ENCODE peak calls at places on chromosomes 4 and X, in five cellular contexts. One of them, this sample, is unnamed.

GRCh38 chrX:2501246-2502102 is 698 bp upstream of the DHRSX start:
- DNase-seq in DMS79 treated with DMSO at 0.1 percent for 48 hours: no peak
- DNase-seq in left ventricle myocardium superior: no peak
- DNase-seq in neural crest cell: no peak
- DNase-seq in stimulated activated CD4-positive, alpha-beta T cell treated with anti-CD3 and anti-CD28 coated beads, Interleukin-1b, Interleukin-23, amount 100 ng/mL, for 4 hours: no peak
- DNase-seq in this sample: no peak

GRCh38 chr4:89586864-89587263 is 250.1 kb downstream of the SNCA start:
- DNase-seq in left ventricle myocardium superior: no peak
- DNase-seq in stimulated activated CD4-positive, alpha-beta T cell treated with anti-CD3 and anti-CD28 coated beads, Interleukin-1b, Interleukin-23, amount 100 ng/mL, for 4 hours: no peak
- DNase-seq in DMS79 treated with DMSO at 0.1 percent for 48 hours: no peak
- DNase-seq in neural crest cell: no peak
- DNase-seq in this sample: no peak

GRCh38 chrX:56233682-56234081 is 1.5 kb downstream of the KLF8 start:
- DNase-seq in neural crest cell: no peak
- DNase-seq in DMS79 treated with DMSO at 0.1 percent for 48 hours: peak
- DNase-seq in stimulated activated CD4-positive, alpha-beta T cell treated with anti-CD3 and anti-CD28 coated beads, Interleukin-1b, Interleukin-23, amount 100 ng/mL, for 4 hours: no peak
- DNase-seq in left ventricle myocardium superior: peak
- DNase-seq in this sample: peak

GRCh38 chr4:83074086-83074704 is 39.2 kb downstream of the COPS4 start:
- DNase-seq in stimulated activated CD4-positive, alpha-beta T cell treated with anti-CD3 and anti-CD28 coated beads, Interleukin-1b, Interleukin-23, amount 100 ng/mL, for 4 hours: peak
- DNase-seq in neural crest cell: peak
- DNase-seq in DMS79 treated with DMSO at 0.1 percent for 48 hours: peak
- DNase-seq in left ventricle myocardium superior: no peak
- DNase-seq in this sample: peak

GRCh38 chr4:60884545-60884944 is 315.6 kb upstream of the ADGRL3 start:
- DNase-seq in neural crest cell: no peak
- DNase-seq in left ventricle myocardium superior: no peak
- DNase-seq in stimulated activated CD4-positive, alpha-beta T cell treated with anti-CD3 and anti-CD28 coated beads, Interleukin-1b, Interleukin-23, amount 100 ng/mL, for 4 hours: no peak
- DNase-seq in DMS79 treated with DMSO at 0.1 percent for 48 hours: no peak
- DNase-seq in this sample: no peak

GRCh38 chrX:12936947-12937346 is 30.5 kb downstream of the TLR8 start:
- DNase-seq in neural crest cell: no peak
- DNase-seq in stimulated activated CD4-positive, alpha-beta T cell treated with anti-CD3 and anti-CD28 coated beads, Interleukin-1b, Interleukin-23, amount 100 ng/mL, for 4 hours: no peak
- DNase-seq in left ventricle myocardium superior: no peak
- DNase-seq in DMS79 treated with DMSO at 0.1 percent for 48 hours: no peak
- DNase-seq in this sample: no peak

GRCh38 chr4:3107271-3108185 is 33.0 kb downstream of the HTT start:
- DNase-seq in neural crest cell: no peak
- DNase-seq in stimulated activated CD4-positive, alpha-beta T cell treated with anti-CD3 and anti-CD28 coated beads, Interleukin-1b, Interleukin-23, amount 100 ng/mL, for 4 hours: no peak
- DNase-seq in left ventricle myocardium superior: peak
- DNase-seq in DMS79 treated with DMSO at 0.1 percent for 48 hours: no peak
- DNase-seq in this sample: no peak

GRCh38 chr4:2713337-2713736 is 42.8 kb downstream of the TNIP2 start:
- DNase-seq in left ventricle myocardium superior: no peak
- DNase-seq in DMS79 treated with DMSO at 0.1 percent for 48 hours: no peak
- DNase-seq in neural crest cell: no peak
- DNase-seq in stimulated activated CD4-positive, alpha-beta T cell treated with anti-CD3 and anti-CD28 coated beads, Interleukin-1b, Interleukin-23, amount 100 ng/mL, for 4 hours: no peak
- DNase-seq in this sample: no peak

GRCh38 chr4:128921954-128922353 is 112.5 kb downstream of the JADE1 start:
- DNase-seq in DMS79 treated with DMSO at 0.1 percent for 48 hours: no peak
- DNase-seq in left ventricle myocardium superior: no peak
- DNase-seq in neural crest cell: no peak
- DNase-seq in stimulated activated CD4-positive, alpha-beta T cell treated with anti-CD3 and anti-CD28 coated beads, Interleukin-1b, Interleukin-23, amount 100 ng/mL, for 4 hours: no peak
- DNase-seq in this sample: no peak

GRCh38 chrX:65596270-65596669 is 61.7 kb upstream of the LAS1L start:
- DNase-seq in stimulated activated CD4-positive, alpha-beta T cell treated with anti-CD3 and anti-CD28 coated beads, Interleukin-1b, Interleukin-23, amount 100 ng/mL, for 4 hours: peak
- DNase-seq in left ventricle myocardium superior: no peak
- DNase-seq in neural crest cell: no peak
- DNase-seq in DMS79 treated with DMSO at 0.1 percent for 48 hours: no peak
- DNase-seq in this sample: no peak

GRCh38 chr4:133000012-133000411 is 149.1 kb upstream of the PCDH10 start:
- DNase-seq in neural crest cell: no peak
- DNase-seq in left ventricle myocardium superior: no peak
- DNase-seq in stimulated activated CD4-positive, alpha-beta T cell treated with anti-CD3 and anti-CD28 coated beads, Interleukin-1b, Interleukin-23, amount 100 ng/mL, for 4 hours: no peak
- DNase-seq in DMS79 treated with DMSO at 0.1 percent for 48 hours: no peak
- DNase-seq in this sample: no peak

GRCh38 chrX:153966283-153966688 is 5.3 kb downstream of the HCFC1 start:
- DNase-seq in left ventricle myocardium superior: peak
- DNase-seq in stimulated activated CD4-positive, alpha-beta T cell treated with anti-CD3 and anti-CD28 coated beads, Interleukin-1b, Interleukin-23, amount 100 ng/mL, for 4 hours: no peak
- DNase-seq in neural crest cell: no peak
- DNase-seq in DMS79 treated with DMSO at 0.1 percent for 48 hours: no peak
- DNase-seq in this sample: no peak

GRCh38 chr4:106763044-106763443 is 273.1 kb downstream of the DKK2 start:
- DNase-seq in DMS79 treated with DMSO at 0.1 percent for 48 hours: no peak
- DNase-seq in neural crest cell: no peak
- DNase-seq in left ventricle myocardium superior: no peak
- DNase-seq in stimulated activated CD4-positive, alpha-beta T cell treated with anti-CD3 and anti-CD28 coated beads, Interleukin-1b, Interleukin-23, amount 100 ng/mL, for 4 hours: no peak
- DNase-seq in this sample: peak

GRCh38 chr4:164847967-164848649 is 28.9 kb upstream of the APELA start:
- DNase-seq in stimulated activated CD4-positive, alpha-beta T cell treated with anti-CD3 and anti-CD28 coated beads, Interleukin-1b, Interleukin-23, amount 100 ng/mL, for 4 hours: no peak
- DNase-seq in left ventricle myocardium superior: no peak
- DNase-seq in neural crest cell: no peak
- DNase-seq in DMS79 treated with DMSO at 0.1 percent for 48 hours: no peak
- DNase-seq in this sample: no peak

This sample was measured in T47D.